ENCODE peak calls at places on chromosomes 2 and 18, in four cellular contexts. One of them, this sample, is unnamed.

GRCh38 chr2:191209346-191209745 is 35.9 kb upstream of the MYO1B start:
- DNase-seq in A549: no peak
- DNase-seq in trophoblast cell: peak; percentile 35
- DNase-seq in K562: no peak
- DNase-seq in this sample: no peak

GRCh38 chr2:172962824-172963223 is 112.8 kb upstream of the MAP3K20 start:
- DNase-seq in A549: no peak
- DNase-seq in trophoblast cell: no peak
- DNase-seq in K562: no peak
- DNase-seq in this sample: no peak

GRCh38 chr2:11899264-11899818 is 152.9 kb downstream of the LPIN1 start:
- DNase-seq in A549: no peak
- DNase-seq in trophoblast cell: peak; percentile 7
- DNase-seq in K562: no peak
- DNase-seq in this sample: no peak

GRCh38 chr2:10721344-10722251 is at the start of gene ATP6V1C2:
- DNase-seq in A549: no peak
- DNase-seq in trophoblast cell: peak; percentile 61
- DNase-seq in K562: peak; percentile 24
- DNase-seq in this sample: peak; percentile 85

GRCh38 chr18:45437399-45437798 is 177.9 kb upstream of the SLC14A2 start:
- DNase-seq in A549: no peak
- DNase-seq in trophoblast cell: no peak
- DNase-seq in K562: no peak
- DNase-seq in this sample: no peak

GRCh38 chr2:150587547-150588209 is 100.2 kb upstream of the RND3 start:
- DNase-seq in A549: no peak
- DNase-seq in trophoblast cell: peak; percentile 65
- DNase-seq in K562: no peak
- DNase-seq in this sample: peak; percentile 13

GRCh38 chr2:218033590-218034496 is 31.0 kb upstream of the TNS1 start:
- DNase-seq in A549: no peak
- DNase-seq in trophoblast cell: no peak
- DNase-seq in K562: no peak
- DNase-seq in this sample: peak; percentile 68

GRCh38 chr2:128623776-128624424 is 305.2 kb upstream of the HS6ST1 start:
- DNase-seq in A549: no peak
- DNase-seq in trophoblast cell: no peak
- DNase-seq in K562: no peak
- DNase-seq in this sample: no peak

GRCh38 chr2:199757466-199757865 is 93.5 kb downstream of the FTCDNL1 start:
- DNase-seq in A549: no peak
- DNase-seq in trophoblast cell: no peak
- DNase-seq in K562: no peak
- DNase-seq in this sample: no peak

GRCh38 chr2:54568876-54569298 is 112.8 kb downstream of the SPTBN1 start:
- DNase-seq in A549: no peak
- DNase-seq in trophoblast cell: peak; percentile 19
- DNase-seq in K562: peak; percentile 61
- DNase-seq in this sample: no peak

GRCh38 chr2:54572262-54572635 is 116.1 kb downstream of the SPTBN1 start:
- DNase-seq in A549: peak; percentile 94
- DNase-seq in trophoblast cell: peak; percentile 79
- DNase-seq in K562: peak; percentile 28
- DNase-seq in this sample: no peak

GRCh38 chr2:54570925-54571694 is 115.0 kb downstream of the SPTBN1 start:
- DNase-seq in A549: peak; percentile 88
- DNase-seq in trophoblast cell: peak; percentile 31
- DNase-seq in K562: peak; percentile 26
- DNase-seq in this sample: no peak

GRCh38 chr2:54569745-54570296 is 113.7 kb downstream of the SPTBN1 start:
- DNase-seq in A549: no peak
- DNase-seq in trophoblast cell: no peak
- DNase-seq in K562: no peak
- DNase-seq in this sample: no peak

DNA sequence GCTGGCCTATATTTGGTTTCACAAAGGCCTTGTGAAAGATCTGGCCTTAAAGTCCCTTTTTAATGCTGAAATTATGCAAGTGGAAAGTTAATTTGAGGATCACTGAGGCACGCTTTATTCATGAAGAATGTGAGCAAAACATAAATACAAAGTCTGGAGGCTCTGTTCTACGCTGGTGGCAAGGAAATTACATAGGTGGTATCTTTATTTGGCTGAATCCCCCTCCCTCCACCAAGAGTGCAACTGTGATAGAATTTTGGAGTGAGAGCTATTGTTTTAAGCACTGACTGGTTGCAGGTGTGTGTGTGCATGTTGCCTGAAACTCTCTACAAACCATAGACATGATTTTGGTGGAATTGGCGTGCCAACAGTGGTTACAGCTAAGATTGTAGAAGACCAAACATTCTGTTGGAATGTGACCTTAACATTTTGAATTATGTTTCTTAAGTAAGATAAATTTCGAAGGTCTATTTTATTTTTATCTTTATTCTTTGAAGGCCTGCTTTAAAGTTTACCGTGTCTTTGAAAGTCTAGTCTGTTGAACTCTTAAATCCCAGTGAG is 114.3 kb downstream of the SPTBN1 start:
- DNase-seq in A549: no peak
- DNase-seq in trophoblast cell: no peak
- DNase-seq in K562: no peak
- DNase-seq in this sample: no peak
- H3K27ac ChIP-seq in A549: peak overlapping the region; percentile 93
- H3K27ac ChIP-seq in trophoblast cell: no peak overlapping the region
- H3K27ac ChIP-seq in K562: peak overlapping the region; percentile 49
- H3K27ac ChIP-seq in this sample: peak overlapping the region; percentile 80

DNA sequence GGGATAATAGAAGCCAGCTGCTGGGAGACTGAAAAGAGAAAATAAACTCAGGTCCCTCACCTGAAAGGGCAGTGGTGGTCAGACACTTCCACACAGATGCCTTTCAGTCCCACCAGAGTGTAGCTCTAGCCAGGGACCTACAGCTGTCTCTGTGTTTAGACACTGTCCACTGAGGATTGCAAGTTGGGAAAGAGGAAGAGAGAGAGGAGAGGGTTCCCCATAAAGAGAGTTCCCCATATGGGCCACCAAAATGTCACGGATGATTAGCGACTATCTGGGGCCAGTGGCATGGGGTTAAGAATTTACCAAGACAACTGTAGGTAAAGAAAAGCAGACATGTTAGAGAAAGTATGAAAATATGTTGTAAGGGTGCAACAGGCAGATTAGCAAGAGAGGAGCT is 36.7 kb upstream of the SKA1 start:
- DNase-seq in A549: no peak
- DNase-seq in trophoblast cell: no peak
- DNase-seq in K562: no peak
- DNase-seq in this sample: no peak
- H3K4me2 ChIP-seq in A549: no peak overlapping the region
- H3K4me2 ChIP-seq in trophoblast cell: no peak overlapping the region
- H3K4me2 ChIP-seq in K562: no peak overlapping the region
- H3K4me2 ChIP-seq in this sample: no peak overlapping the region

DNA sequence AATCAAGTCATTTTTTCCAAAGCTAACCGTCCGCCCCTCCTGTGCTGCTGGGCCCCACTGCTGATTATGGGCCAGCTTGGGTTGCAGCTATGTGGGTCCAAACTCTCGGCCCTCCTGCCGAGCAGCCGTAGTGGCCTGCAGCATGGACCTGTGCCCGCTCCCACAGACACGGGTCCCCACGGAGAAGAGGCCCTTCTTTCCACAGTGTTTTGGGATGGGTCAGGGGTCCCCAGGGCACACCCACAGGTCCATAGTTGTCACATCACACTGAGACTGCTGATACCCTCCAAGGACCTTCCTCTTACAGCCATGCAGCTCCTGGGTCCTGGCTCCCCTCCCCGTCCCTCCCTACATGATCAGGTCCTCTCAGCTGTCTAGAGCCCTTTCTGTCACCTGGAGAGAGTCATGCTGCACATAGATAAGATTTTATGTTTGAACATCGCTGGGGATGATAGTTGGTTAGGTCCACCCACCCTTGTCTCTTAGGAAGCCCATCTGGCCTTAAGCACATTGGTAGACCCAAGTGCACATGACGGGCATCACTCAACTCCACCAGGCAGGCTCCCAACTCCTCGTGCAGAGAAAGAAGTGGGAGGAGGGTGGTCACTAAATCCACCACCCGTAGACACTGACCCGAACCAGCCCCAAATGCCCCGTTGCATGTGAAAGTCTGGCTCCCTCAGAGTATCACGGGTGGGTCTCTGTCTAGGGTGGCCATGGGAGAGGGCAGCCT is 17.5 kb downstream of the GPR55 start:
- DNase-seq in A549: no peak
- DNase-seq in trophoblast cell: no peak
- DNase-seq in K562: peak; percentile 63
- DNase-seq in this sample: no peak
- H3K4me3 ChIP-seq in A549: no peak overlapping the region
- H3K4me3 ChIP-seq in trophoblast cell: no peak overlapping the region
- H3K4me3 ChIP-seq in K562: peak overlapping the region; percentile 29
- H3K4me3 ChIP-seq in this sample: no peak overlapping the region

GRCh38 chr2:45676088-45676487 is 24.6 kb downstream of the PRKCE start:
- DNase-seq in A549: no peak
- DNase-seq in trophoblast cell: peak; percentile 72
- DNase-seq in K562: no peak
- DNase-seq in this sample: no peak
- H3K27ac ChIP-seq in A549: no peak overlapping the region
- H3K27ac ChIP-seq in trophoblast cell: no peak overlapping the region
- H3K27ac ChIP-seq in K562: no peak overlapping the region
- H3K27ac ChIP-seq in this sample: no peak overlapping the region

GRCh38 chr18:79107886-79108285 is 38.7 kb downstream of the ATP9B start:
- DNase-seq in A549: no peak
- DNase-seq in trophoblast cell: no peak
- DNase-seq in K562: no peak
- DNase-seq in this sample: no peak
- H3K4me2 ChIP-seq in A549: no peak overlapping the region
- H3K4me2 ChIP-seq in trophoblast cell: no peak overlapping the region
- H3K4me2 ChIP-seq in K562: no peak overlapping the region
- H3K4me2 ChIP-seq in this sample: no peak overlapping the region

GRCh38 chr2:168456526-168457176 is 579 bp downstream of the CERS6 start:
- DNase-seq in A549: peak; percentile 29
- DNase-seq in trophoblast cell: peak; percentile 45
- DNase-seq in K562: peak; percentile 65
- DNase-seq in this sample: peak; percentile 67

GRCh38 chr2:168459256-168459655 is 3.2 kb downstream of the CERS6 start:
- DNase-seq in A549: no peak
- DNase-seq in trophoblast cell: no peak
- DNase-seq in K562: no peak
- DNase-seq in this sample: no peak

GRCh38 chr2:168455692-168456525 is at the start of gene CERS6:
- DNase-seq in A549: peak; percentile 92
- DNase-seq in trophoblast cell: peak; percentile 92
- DNase-seq in K562: peak; percentile 89
- DNase-seq in this sample: peak; percentile 95

GRCh38 chr2:168454737-168455691 is 1.1 kb upstream of the CERS6 start:
- DNase-seq in A549: peak; percentile 5
- DNase-seq in trophoblast cell: peak; percentile 20
- DNase-seq in K562: no peak
- DNase-seq in this sample: no peak

GRCh38 chr2:168457177-168457905 is 1.3 kb downstream of the CERS6 start:
- DNase-seq in A549: no peak
- DNase-seq in trophoblast cell: peak; percentile 11
- DNase-seq in K562: no peak
- DNase-seq in this sample: no peak
- H3K4me3 ChIP-seq in A549: peak overlapping the region; percentile 95
- H3K4me3 ChIP-seq in trophoblast cell: peak overlapping the region; percentile 81
- H3K4me3 ChIP-seq in K562: peak overlapping the region; percentile 73
- H3K4me3 ChIP-seq in this sample: peak overlapping the region; percentile 90

GRCh38 chr2:9174771-9175441 is 31.7 kb upstream of the ASAP2 start:
- DNase-seq in A549: no peak
- DNase-seq in trophoblast cell: peak; percentile 71
- DNase-seq in K562: no peak
- DNase-seq in this sample: peak; percentile 51
- H3K27ac ChIP-seq in A549: no peak overlapping the region
- H3K27ac ChIP-seq in trophoblast cell: peak overlapping the region; percentile 46
- H3K27ac ChIP-seq in K562: no peak overlapping the region
- H3K27ac ChIP-seq in this sample: no peak overlapping the region

This sample was measured in GM23338.